ENCODE peak calls at places on chromosome 3, in ten cellular contexts. F, Q, D, X, E, S, I, V, U and Y are unnamed samples.

GRCh38 chr3:50627407-50628051 is 10.6 kb downstream of the MAPKAPK3 start:
- DNase-seq in F (no peak), Q (peak; percentile 97), D (peak; percentile 72), X (no peak), E (peak; percentile 69), S (peak; percentile 40), I (peak; percentile 93), V (no peak), U (no peak), Y (no peak)

GRCh38 chr3:179348325-179349013 is 960 bp downstream of the MFN1 start:
- DNase-seq in F (no peak), Q (peak; percentile 56), D (no peak), X (peak; percentile 7), E (no peak), S (no peak), I (no peak), V (peak; percentile 83), U (no peak), Y (no peak)

GRCh38 chr3:11551019-11551418 is 92.7 kb downstream of the VGLL4 start:
- DNase-seq in F (no peak), Q (no peak), D (no peak), X (no peak), E (no peak), S (no peak), I (no peak), V (no peak), U (no peak), Y (peak; percentile 83)

GRCh38 chr3:188021502-188022040 is 132.4 kb upstream of the LPP start:
- DNase-seq in F (no peak), Q (peak; percentile 81), D (peak; percentile 85), X (no peak), E (peak; percentile 84), S (no peak), I (peak; percentile 69), V (no peak), U (no peak), Y (no peak)

GRCh38 chr3:30752961-30753360 is 141.5 kb downstream of the GADL1 start:
- DNase-seq in F (no peak), Q (peak; percentile 85), D (peak; percentile 71), X (peak; percentile 45), E (peak; percentile 83), S (peak; percentile 36), I (peak; percentile 62), V (no peak), U (no peak), Y (no peak)

GRCh38 chr3:4596596-4596995 is 103.4 kb downstream of the ITPR1 start:
- DNase-seq in F (no peak), Q (no peak), D (no peak), X (no peak), E (no peak), S (no peak), I (no peak), V (no peak), U (no peak), Y (no peak)

GRCh38 chr3:194133661-194134230 is 2.2 kb upstream of the HES1 start:
- DNase-seq in F (peak; percentile 76), Q (peak; percentile 44), D (peak; percentile 72), X (peak; percentile 55), E (peak; percentile 55), S (no peak), I (no peak), V (no peak), U (no peak), Y (no peak)

GRCh38 chr3:159253860-159254259 is 452.0 kb downstream of the MFSD1 start:
- DNase-seq in F (no peak), Q (peak; percentile 78), D (no peak), X (no peak), E (no peak), S (no peak), I (no peak), V (no peak), U (no peak), Y (no peak)

GRCh38 chr3:140469491-140469890 is 208.4 kb upstream of the TRIM42 start:
- DNase-seq in F (no peak), Q (peak; percentile 7), D (peak; percentile 33), X (no peak), E (no peak), S (no peak), I (no peak), V (no peak), U (no peak), Y (no peak)

GRCh38 chr3:120145498-120146285 is 51.4 kb upstream of the GSK3B start:
- DNase-seq in F (no peak), Q (peak; percentile 94), D (peak; percentile 26), X (no peak), E (peak; percentile 41), S (peak; percentile 50), I (peak; percentile 64), V (peak; percentile 14), U (peak; percentile 20), Y (no peak)

GRCh38 chr3:71778353-71778752 is 6.6 kb downstream of the PROK2 start:
- DNase-seq in F (no peak), Q (no peak), D (no peak), X (no peak), E (no peak), S (no peak), I (no peak), V (peak; percentile 5), U (no peak), Y (no peak)

GRCh38 chr3:182947892-182948291 is 32.4 kb downstream of the DCUN1D1 start:
- DNase-seq in F (no peak), Q (peak; percentile 62), D (no peak), X (no peak), E (no peak), S (peak; percentile 6), I (no peak), V (peak; percentile 23), U (peak; percentile 21), Y (no peak)
- TF ChIP-seq CTCF in F (peak; percentile 35), Q (peak; percentile 59), D (no peak), X (no peak), E (no peak), S (no peak), I (no peak), V (peak; percentile 12), U (peak; percentile 31), Y (peak; percentile 34)

GRCh38 chr3:34034840-34035239 is 236.4 kb downstream of the PDCD6IP start:
- DNase-seq in F (no peak), Q (no peak), D (no peak), X (no peak), E (no peak), S (no peak), I (no peak), V (no peak), U (no peak), Y (no peak)
- TF ChIP-seq CTCF in F (no peak), Q (no peak), D (no peak), X (no peak), E (no peak), S (no peak), I (no peak), V (no peak), U (no peak), Y (no peak)

GRCh38 chr3:122730240-122730639 is 49.6 kb downstream of the PARP14 start:
- DNase-seq in F (no peak), Q (no peak), D (no peak), X (no peak), E (no peak), S (no peak), I (no peak), V (no peak), U (no peak), Y (no peak)
- TF ChIP-seq CTCF in F (no peak), Q (no peak), D (no peak), X (no peak), E (no peak), S (no peak), I (no peak), V (no peak), U (no peak), Y (no peak)

GRCh38 chr3:42271786-42272185 is 5.8 kb upstream of the CCK start:
- DNase-seq in F (no peak), Q (no peak), D (no peak), X (no peak), E (no peak), S (no peak), I (no peak), V (no peak), U (no peak), Y (no peak)
- TF ChIP-seq CTCF in F (no peak), Q (no peak), D (no peak), X (no peak), E (no peak), S (no peak), I (no peak), V (no peak), U (no peak), Y (no peak)

DNA sequence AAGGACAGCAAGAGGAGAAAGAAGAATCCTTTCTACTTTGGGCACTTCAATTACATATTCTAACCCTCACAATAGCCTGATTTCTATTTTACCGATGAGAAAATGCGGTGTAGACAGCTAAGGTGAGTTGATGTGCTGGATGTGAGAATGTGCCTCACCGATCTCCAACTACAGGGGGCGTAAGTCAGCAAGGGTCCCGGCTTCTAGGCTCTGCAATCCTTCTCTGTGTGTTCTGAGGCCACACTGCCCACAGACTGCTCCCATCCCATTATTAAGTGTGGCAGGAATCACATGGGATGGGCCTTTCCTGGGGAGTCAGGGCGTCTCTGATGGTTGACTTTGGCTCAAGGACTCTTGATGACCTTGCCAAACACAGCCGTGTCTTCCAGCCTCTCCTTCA is 23.6 kb upstream of the RPL35A start:
- DNase-seq in F (no peak), Q (no peak), D (no peak), X (no peak), E (no peak), S (no peak), I (no peak), V (no peak), U (no peak), Y (no peak)
- TF ChIP-seq CTCF in F (no peak), Q (peak; percentile 55), D (no peak), X (no peak), E (no peak), S (no peak), I (no peak), V (peak; percentile 6), U (peak; percentile 44), Y (peak; percentile 38)

GRCh38 chr3:33980252-33980651 is 181.8 kb downstream of the PDCD6IP start:
- DNase-seq in F (no peak), Q (peak; percentile 84), D (peak; percentile 38), X (no peak), E (peak; percentile 85), S (peak; percentile 89), I (peak; percentile 80), V (peak; percentile 14), U (peak; percentile 8), Y (no peak)
- TF ChIP-seq CTCF in F (peak; percentile 48), Q (peak; percentile 91), D (peak; percentile 45), X (no peak), E (peak; percentile 71), S (peak; percentile 93), I (peak; percentile 49), V (peak; percentile 45), U (peak; percentile 49), Y (peak; percentile 99)

GRCh38 chr3:165667676-165668075 is 169.5 kb downstream of the BCHE start:
- DNase-seq in F (no peak), Q (no peak), D (no peak), X (no peak), E (no peak), S (no peak), I (no peak), V (peak; percentile 18), U (peak; percentile 74), Y (no peak)
- TF ChIP-seq CTCF in F (no peak), Q (no peak), D (no peak), X (no peak), E (no peak), S (no peak), I (no peak), V (no peak), U (no peak), Y (no peak)

GRCh38 chr3:25441234-25441856 is 13.3 kb downstream of the RARB start:
- DNase-seq in F (no peak), Q (no peak), D (no peak), X (peak; percentile 21), E (no peak), S (no peak), I (no peak), V (peak; percentile 12), U (no peak), Y (no peak)
- TF ChIP-seq CTCF in F (peak; percentile 43), Q (peak; percentile 94), D (peak; percentile 39), X (peak; percentile 38), E (no peak), S (peak; percentile 73), I (peak; percentile 68), V (peak; percentile 76), U (peak; percentile 80), Y (peak; percentile 80)